ENCODE peak calls at places on chromosomes 1 and 21, in nine cellular contexts. I is psoas muscle; G is SK-N-SH; S is NB4; N is mucosa of descending colon; Q is BJ; R is AG04450; M is CD8-positive, alpha-beta T cell; A is heart left ventricle. U is an unnamed sample.

GRCh38 chr1:11930571-11931445 is 3.7 kb upstream of the PLOD1 start:
- DNase-seq in I (no peak), G (peak; percentile 60), S (peak; percentile 38), N (no peak), Q (no peak), R (no peak), M (no peak), A (peak; percentile 75), U (no peak)

GRCh38 chr1:212858461-212859265 is 588 bp downstream of the FLVCR1 start:
- DNase-seq in I (no peak), G (no peak), S (peak; percentile 55), N (peak; percentile 63), Q (no peak), R (no peak), M (no peak), A (peak; percentile 35), U (peak; percentile 73)

GRCh38 chr1:89552481-89553194 is 28.0 kb downstream of the LRRC8B start:
- DNase-seq in I (no peak), G (no peak), S (peak; percentile 77), N (no peak), Q (no peak), R (no peak), M (no peak), A (no peak), U (no peak)

GRCh38 chr21:16569679-16570078 is 839.9 kb downstream of the USP25 start:
- DNase-seq in I (no peak), G (no peak), S (no peak), N (no peak), Q (no peak), R (no peak), M (no peak), A (no peak), U (no peak)

GRCh38 chr1:225762444-225762843 is 15.2 kb upstream of the SRP9 start:
- DNase-seq in I (no peak), G (no peak), S (no peak), N (no peak), Q (no peak), R (no peak), M (no peak), A (peak; percentile 42), U (no peak)

GRCh38 chr21:41250519-41250918 is 66.1 kb upstream of the FAM3B start:
- DNase-seq in I (no peak), G (no peak), S (no peak), N (no peak), Q (no peak), R (no peak), M (no peak), A (no peak), U (no peak)

GRCh38 chr1:178513278-178513983 is 522 bp downstream of the TEX35 start:
- DNase-seq in I (no peak), G (no peak), S (no peak), N (peak; percentile 56), Q (no peak), R (no peak), M (no peak), A (peak; percentile 68), U (peak; percentile 63)

GRCh38 chr1:185281245-185281644 is 35.8 kb downstream of the IVNS1ABP start:
- DNase-seq in I (no peak), G (no peak), S (no peak), N (no peak), Q (no peak), R (no peak), M (no peak), A (no peak), U (no peak)

GRCh38 chr1:98035587-98035986 is 114.8 kb upstream of the DPYD start:
- DNase-seq in I (no peak), G (no peak), S (no peak), N (no peak), Q (no peak), R (no peak), M (no peak), A (no peak), U (no peak)

GRCh38 chr1:112704908-112705627 is 1.9 kb downstream of the RHOC start:
- DNase-seq in I (peak; percentile 89), G (peak; percentile 71), S (peak; percentile 93), N (peak; percentile 90), Q (peak; percentile 88), R (peak; percentile 85), M (no peak), A (peak; percentile 93), U (peak; percentile 97)

GRCh38 chr1:203477748-203478147 is 2.1 kb downstream of the PRELP start:
- DNase-seq in I (no peak), G (no peak), S (no peak), N (no peak), Q (no peak), R (no peak), M (no peak), A (no peak), U (no peak)

GRCh38 chr1:30732277-30732996 is 9.1 kb upstream of the MATN1 start:
- DNase-seq in I (no peak), G (no peak), S (peak; percentile 86), N (no peak), Q (no peak), R (no peak), M (no peak), A (no peak), U (no peak)

GRCh38 chr1:89865498-89866385 is 44.9 kb downstream of the LRRC8D start:
- DNase-seq in I (no peak), G (no peak), S (no peak), N (no peak), Q (peak; percentile 72), R (no peak), M (no peak), A (no peak), U (no peak)

GRCh38 chr1:59178803-59179202 is 118.1 kb upstream of the FGGY start:
- DNase-seq in I (peak; percentile 54), G (no peak), S (no peak), N (no peak), Q (no peak), R (no peak), M (no peak), A (no peak), U (no peak)

GRCh38 chr1:210437111-210437510 is 108.4 kb downstream of the HHAT start:
- DNase-seq in I (no peak), G (no peak), S (no peak), N (no peak), Q (no peak), R (no peak), M (no peak), A (no peak), U (no peak)

GRCh38 chr1:210233216-210233494 is 559 bp downstream of the SERTAD4 start:
- DNase-seq in I (no peak), G (peak; percentile 72), S (no peak), N (no peak), Q (no peak), R (no peak), M (no peak), A (peak; percentile 31), U (no peak)

GRCh38 chr1:47298025-47298699 is 15.8 kb downstream of the STIL start:
- DNase-seq in I (no peak), G (no peak), S (no peak), N (no peak), Q (no peak), R (no peak), M (no peak), A (no peak), U (no peak)

GRCh38 chr1:154623358-154623757 is 15.4 kb upstream of the ADAR start:
- DNase-seq in I (no peak), G (no peak), S (peak; percentile 65), N (no peak), Q (no peak), R (no peak), M (no peak), A (no peak), U (no peak)

GRCh38 chr1:15192916-15193550 is 39.5 kb downstream of the TMEM51 start:
- DNase-seq in I (peak; percentile 23), G (no peak), S (no peak), N (no peak), Q (no peak), R (no peak), M (no peak), A (no peak), U (no peak)
- H3K4me3 ChIP-seq in I (no peak overlapping the region), G (no peak overlapping the region), S (no peak overlapping the region), N (no peak overlapping the region), Q (no peak overlapping the region), R (no peak overlapping the region), M (no peak overlapping the region), A (no peak overlapping the region), U (no peak overlapping the region)

GRCh38 chr1:14366361-14367018 is 232.0 kb upstream of the KAZN start:
- DNase-seq in I (peak; percentile 74), G (peak; percentile 60), S (no peak), N (peak; percentile 56), Q (no peak), R (no peak), M (no peak), A (peak; percentile 51), U (peak; percentile 81)
- H3K4me3 ChIP-seq in I (no peak overlapping the region), G (no peak overlapping the region), S (no peak overlapping the region), N (no peak overlapping the region), Q (no peak overlapping the region), R (no peak overlapping the region), M (no peak overlapping the region), A (no peak overlapping the region), U (no peak overlapping the region)

GRCh38 chr21:42676799-42677198 is 23.4 kb downstream of the PDE9A start:
- DNase-seq in I (no peak), G (no peak), S (no peak), N (no peak), Q (no peak), R (no peak), M (no peak), A (no peak), U (no peak)

GRCh38 chr21:42677339-42678117 is 24.1 kb downstream of the PDE9A start:
- DNase-seq in I (peak; percentile 12), G (no peak), S (peak; percentile 93), N (no peak), Q (no peak), R (no peak), M (no peak), A (no peak), U (no peak)

GRCh38 chr21:42674351-42674940 is 21.0 kb downstream of the PDE9A start:
- DNase-seq in I (peak; percentile 71), G (peak; percentile 76), S (peak; percentile 96), N (no peak), Q (no peak), R (no peak), M (no peak), A (peak; percentile 79), U (peak; percentile 82)

GRCh38 chr21:42673633-42674328 is 20.4 kb downstream of the PDE9A start:
- DNase-seq in I (no peak), G (no peak), S (no peak), N (no peak), Q (no peak), R (no peak), M (no peak), A (no peak), U (no peak)

DNA sequence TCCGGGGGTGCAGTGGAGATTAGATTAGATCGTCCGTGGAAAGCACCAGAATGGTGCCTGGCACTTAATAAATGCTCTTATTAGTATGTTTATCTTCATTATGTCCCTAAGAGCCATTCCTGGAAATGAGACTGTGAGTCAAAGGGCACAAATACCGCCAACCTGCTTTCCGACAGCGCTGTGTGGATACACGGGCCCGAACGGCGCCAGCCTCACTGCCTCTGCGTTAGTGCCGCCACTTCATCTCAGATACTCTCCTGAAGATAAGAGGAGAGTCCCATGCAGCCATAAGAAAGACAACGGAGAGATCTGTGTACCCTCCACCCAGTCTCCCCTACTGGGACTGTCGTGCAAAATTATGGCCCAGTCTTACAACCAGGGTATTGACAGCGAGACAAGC is 22.0 kb downstream of the PDE9A start:
- DNase-seq in I (no peak), G (no peak), S (no peak), N (no peak), Q (no peak), R (no peak), M (no peak), A (no peak), U (no peak)
- H3K4me3 ChIP-seq in I (no peak overlapping the region), G (no peak overlapping the region), S (no peak overlapping the region), N (no peak overlapping the region), Q (no peak overlapping the region), R (no peak overlapping the region), M (no peak overlapping the region), A (no peak overlapping the region), U (no peak overlapping the region)

GRCh38 chr1:13752852-13753251 is 52.9 kb downstream of the PRDM2 start:
- DNase-seq in I (no peak), G (no peak), S (no peak), N (no peak), Q (no peak), R (no peak), M (no peak), A (no peak), U (no peak)
- H3K4me3 ChIP-seq in I (peak overlapping the region; percentile 92), G (no peak overlapping the region), S (no peak overlapping the region), N (no peak overlapping the region), Q (no peak overlapping the region), R (no peak overlapping the region), M (no peak overlapping the region), A (no peak overlapping the region), U (no peak overlapping the region)